ENCODE peak calls at places on chromosomes 4 and X, in ten cellular contexts. One of them, this sample, is unnamed.

GRCh38 chrX:18931972-18932371 is 51.9 kb downstream of the PHKA2 start:
- DNase-seq in sigmoid colon: no peak
- DNase-seq in activated B cell treated with CpG ODN at 0.5 μM for 24 hours: no peak
- DNase-seq in HL-60: peak; percentile 23
- DNase-seq in MM.1S: peak; percentile 8
- DNase-seq in tibial artery: no peak
- DNase-seq in HFFc6: no peak
- DNase-seq in AG10803: peak; percentile 14
- DNase-seq in suprapubic skin: no peak
- DNase-seq in CD8-positive, alpha-beta T cell: no peak
- DNase-seq in this sample: no peak

GRCh38 chr4:94995684-94996394 is 238.1 kb downstream of the BMPR1B start:
- DNase-seq in sigmoid colon: no peak
- DNase-seq in activated B cell treated with CpG ODN at 0.5 μM for 24 hours: no peak
- DNase-seq in HL-60: no peak
- DNase-seq in MM.1S: no peak
- DNase-seq in tibial artery: peak; percentile 65
- DNase-seq in HFFc6: no peak
- DNase-seq in AG10803: peak; percentile 50
- DNase-seq in suprapubic skin: no peak
- DNase-seq in CD8-positive, alpha-beta T cell: no peak
- DNase-seq in this sample: no peak

GRCh38 chr4:36414248-36414647 is 132.8 kb downstream of the DTHD1 start:
- DNase-seq in sigmoid colon: no peak
- DNase-seq in activated B cell treated with CpG ODN at 0.5 μM for 24 hours: no peak
- DNase-seq in HL-60: no peak
- DNase-seq in MM.1S: peak; percentile 35
- DNase-seq in tibial artery: no peak
- DNase-seq in HFFc6: no peak
- DNase-seq in AG10803: no peak
- DNase-seq in suprapubic skin: no peak
- DNase-seq in CD8-positive, alpha-beta T cell: no peak
- DNase-seq in this sample: peak; percentile 26

GRCh38 chr4:85762204-85762884 is 287.4 kb downstream of the ARHGAP24 start:
- DNase-seq in sigmoid colon: no peak
- DNase-seq in activated B cell treated with CpG ODN at 0.5 μM for 24 hours: no peak
- DNase-seq in HL-60: no peak
- DNase-seq in MM.1S: no peak
- DNase-seq in tibial artery: no peak
- DNase-seq in HFFc6: peak; percentile 82
- DNase-seq in AG10803: peak; percentile 91
- DNase-seq in suprapubic skin: no peak
- DNase-seq in CD8-positive, alpha-beta T cell: no peak
- DNase-seq in this sample: no peak

GRCh38 chr4:186781032-186781917 is 57.6 kb upstream of the FAT1 start:
- DNase-seq in sigmoid colon: no peak
- DNase-seq in activated B cell treated with CpG ODN at 0.5 μM for 24 hours: no peak
- DNase-seq in HL-60: no peak
- DNase-seq in MM.1S: no peak
- DNase-seq in tibial artery: no peak
- DNase-seq in HFFc6: peak; percentile 47
- DNase-seq in AG10803: peak; percentile 42
- DNase-seq in suprapubic skin: no peak
- DNase-seq in CD8-positive, alpha-beta T cell: no peak
- DNase-seq in this sample: no peak

GRCh38 chr4:37685211-37685725 is 908 bp downstream of the RELL1 start:
- DNase-seq in sigmoid colon: peak; percentile 76
- DNase-seq in activated B cell treated with CpG ODN at 0.5 μM for 24 hours: no peak
- DNase-seq in HL-60: peak; percentile 58
- DNase-seq in MM.1S: peak; percentile 51
- DNase-seq in tibial artery: no peak
- DNase-seq in HFFc6: peak; percentile 40
- DNase-seq in AG10803: peak; percentile 82
- DNase-seq in suprapubic skin: no peak
- DNase-seq in CD8-positive, alpha-beta T cell: no peak
- DNase-seq in this sample: no peak

GRCh38 chrX:49754238-49754857 is 58.6 kb upstream of the PAGE1 start:
- DNase-seq in sigmoid colon: peak; percentile 64
- DNase-seq in activated B cell treated with CpG ODN at 0.5 μM for 24 hours: no peak
- DNase-seq in HL-60: peak; percentile 41
- DNase-seq in MM.1S: peak; percentile 28
- DNase-seq in tibial artery: no peak
- DNase-seq in HFFc6: no peak
- DNase-seq in AG10803: peak; percentile 30
- DNase-seq in suprapubic skin: no peak
- DNase-seq in CD8-positive, alpha-beta T cell: peak; percentile 4
- DNase-seq in this sample: no peak

GRCh38 chr4:12724520-12724919 is 759.6 kb downstream of the RAB28 start:
- DNase-seq in sigmoid colon: no peak
- DNase-seq in activated B cell treated with CpG ODN at 0.5 μM for 24 hours: no peak
- DNase-seq in HL-60: no peak
- DNase-seq in MM.1S: peak; percentile 76
- DNase-seq in tibial artery: no peak
- DNase-seq in HFFc6: no peak
- DNase-seq in AG10803: no peak
- DNase-seq in suprapubic skin: no peak
- DNase-seq in CD8-positive, alpha-beta T cell: no peak
- DNase-seq in this sample: peak; percentile 7

GRCh38 chrX:39613508-39613921 is 484.2 kb downstream of the BCOR start:
- DNase-seq in sigmoid colon: no peak
- DNase-seq in activated B cell treated with CpG ODN at 0.5 μM for 24 hours: peak; percentile 14
- DNase-seq in HL-60: no peak
- DNase-seq in MM.1S: no peak
- DNase-seq in tibial artery: no peak
- DNase-seq in HFFc6: no peak
- DNase-seq in AG10803: no peak
- DNase-seq in suprapubic skin: no peak
- DNase-seq in CD8-positive, alpha-beta T cell: no peak
- DNase-seq in this sample: peak; percentile 40

GRCh38 chr4:83582289-83582756 is 46.4 kb downstream of the GPAT3 start:
- DNase-seq in sigmoid colon: peak; percentile 68
- DNase-seq in activated B cell treated with CpG ODN at 0.5 μM for 24 hours: peak; percentile 26
- DNase-seq in HL-60: no peak
- DNase-seq in MM.1S: no peak
- DNase-seq in tibial artery: no peak
- DNase-seq in HFFc6: no peak
- DNase-seq in AG10803: peak; percentile 72
- DNase-seq in suprapubic skin: no peak
- DNase-seq in CD8-positive, alpha-beta T cell: no peak
- DNase-seq in this sample: no peak

GRCh38 chr4:88054909-88055308 is 47.5 kb downstream of the PKD2 start:
- DNase-seq in sigmoid colon: no peak
- DNase-seq in activated B cell treated with CpG ODN at 0.5 μM for 24 hours: no peak
- DNase-seq in HL-60: peak; percentile 24
- DNase-seq in MM.1S: peak; percentile 73
- DNase-seq in tibial artery: no peak
- DNase-seq in HFFc6: peak; percentile 38
- DNase-seq in AG10803: peak; percentile 33
- DNase-seq in suprapubic skin: no peak
- DNase-seq in CD8-positive, alpha-beta T cell: no peak
- DNase-seq in this sample: peak; percentile 5

GRCh38 chr4:7970031-7970946 is 30.6 kb upstream of the AFAP1 start:
- DNase-seq in sigmoid colon: no peak
- DNase-seq in activated B cell treated with CpG ODN at 0.5 μM for 24 hours: no peak
- DNase-seq in HL-60: no peak
- DNase-seq in MM.1S: no peak
- DNase-seq in tibial artery: no peak
- DNase-seq in HFFc6: no peak
- DNase-seq in AG10803: peak; percentile 39
- DNase-seq in suprapubic skin: no peak
- DNase-seq in CD8-positive, alpha-beta T cell: no peak
- DNase-seq in this sample: peak; percentile 66

GRCh38 chr4:140726776-140727500 is 29.2 kb downstream of the TBC1D9 start:
- DNase-seq in sigmoid colon: no peak
- DNase-seq in activated B cell treated with CpG ODN at 0.5 μM for 24 hours: no peak
- DNase-seq in HL-60: no peak
- DNase-seq in MM.1S: no peak
- DNase-seq in tibial artery: no peak
- DNase-seq in HFFc6: no peak
- DNase-seq in AG10803: no peak
- DNase-seq in suprapubic skin: no peak
- DNase-seq in CD8-positive, alpha-beta T cell: no peak
- DNase-seq in this sample: no peak

GRCh38 chr4:185772391-185773093 is 39.5 kb downstream of the SORBS2 start:
- DNase-seq in sigmoid colon: no peak
- DNase-seq in activated B cell treated with CpG ODN at 0.5 μM for 24 hours: no peak
- DNase-seq in HL-60: no peak
- DNase-seq in MM.1S: peak; percentile 93
- DNase-seq in tibial artery: no peak
- DNase-seq in HFFc6: no peak
- DNase-seq in AG10803: no peak
- DNase-seq in suprapubic skin: no peak
- DNase-seq in CD8-positive, alpha-beta T cell: no peak
- DNase-seq in this sample: no peak

GRCh38 chrX:12894074-12894691 is 12.2 kb upstream of the TLR8 start:
- DNase-seq in sigmoid colon: no peak
- DNase-seq in activated B cell treated with CpG ODN at 0.5 μM for 24 hours: peak; percentile 21
- DNase-seq in HL-60: peak; percentile 29
- DNase-seq in MM.1S: peak; percentile 44
- DNase-seq in tibial artery: no peak
- DNase-seq in HFFc6: no peak
- DNase-seq in AG10803: peak; percentile 4
- DNase-seq in suprapubic skin: no peak
- DNase-seq in CD8-positive, alpha-beta T cell: peak; percentile 4
- DNase-seq in this sample: peak; percentile 57

GRCh38 chrX:130771230-130771629 is 131.8 kb downstream of the ENOX2 start:
- DNase-seq in sigmoid colon: no peak
- DNase-seq in activated B cell treated with CpG ODN at 0.5 μM for 24 hours: no peak
- DNase-seq in HL-60: no peak
- DNase-seq in MM.1S: no peak
- DNase-seq in tibial artery: no peak
- DNase-seq in HFFc6: peak; percentile 13
- DNase-seq in AG10803: no peak
- DNase-seq in suprapubic skin: no peak
- DNase-seq in CD8-positive, alpha-beta T cell: no peak
- DNase-seq in this sample: no peak

GRCh38 chr4:152278505-152279301 is 257.2 kb downstream of the FBXW7 start:
- DNase-seq in sigmoid colon: no peak
- DNase-seq in activated B cell treated with CpG ODN at 0.5 μM for 24 hours: no peak
- DNase-seq in HL-60: no peak
- DNase-seq in MM.1S: no peak
- DNase-seq in tibial artery: no peak
- DNase-seq in HFFc6: no peak
- DNase-seq in AG10803: no peak
- DNase-seq in suprapubic skin: no peak
- DNase-seq in CD8-positive, alpha-beta T cell: no peak
- DNase-seq in this sample: no peak

GRCh38 chr4:123559955-123560669 is 163.5 kb downstream of the SPRY1 start:
- DNase-seq in sigmoid colon: no peak
- DNase-seq in activated B cell treated with CpG ODN at 0.5 μM for 24 hours: no peak
- DNase-seq in HL-60: no peak
- DNase-seq in MM.1S: no peak
- DNase-seq in tibial artery: no peak
- DNase-seq in HFFc6: peak; percentile 16
- DNase-seq in AG10803: peak; percentile 29
- DNase-seq in suprapubic skin: no peak
- DNase-seq in CD8-positive, alpha-beta T cell: no peak
- DNase-seq in this sample: no peak

GRCh38 chr4:622071-622995 is 3.0 kb upstream of the PDE6B start:
- DNase-seq in sigmoid colon: no peak
- DNase-seq in activated B cell treated with CpG ODN at 0.5 μM for 24 hours: no peak
- DNase-seq in HL-60: no peak
- DNase-seq in MM.1S: no peak
- DNase-seq in tibial artery: peak; percentile 41
- DNase-seq in HFFc6: no peak
- DNase-seq in AG10803: no peak
- DNase-seq in suprapubic skin: peak; percentile 16
- DNase-seq in CD8-positive, alpha-beta T cell: no peak
- DNase-seq in this sample: no peak

DNA sequence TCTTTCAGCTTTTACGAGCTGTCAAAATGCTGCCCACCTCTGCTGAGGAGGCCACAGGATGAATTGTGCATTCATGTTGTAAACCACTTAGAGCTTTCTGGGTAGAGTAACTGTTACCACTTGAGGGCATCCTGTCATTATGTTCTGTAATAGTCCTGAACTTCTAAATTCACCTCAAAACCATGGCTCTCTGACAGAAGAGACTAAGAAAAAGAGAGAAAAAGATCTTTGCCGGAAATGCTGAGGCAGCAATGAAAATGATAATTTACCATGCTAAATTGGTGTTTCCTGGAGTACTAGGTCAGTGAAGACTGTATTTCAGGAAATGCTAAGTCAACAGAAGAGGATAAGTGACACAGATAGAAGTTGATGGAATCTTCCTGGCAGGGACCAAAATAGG is 942.3 kb upstream of the SLIT2 start:
- DNase-seq in sigmoid colon: no peak
- DNase-seq in activated B cell treated with CpG ODN at 0.5 μM for 24 hours: no peak
- DNase-seq in HL-60: no peak
- DNase-seq in MM.1S: peak; percentile 81
- DNase-seq in tibial artery: no peak
- DNase-seq in HFFc6: peak; percentile 68
- DNase-seq in AG10803: peak; percentile 76
- DNase-seq in suprapubic skin: no peak
- DNase-seq in CD8-positive, alpha-beta T cell: no peak
- DNase-seq in this sample: no peak
- TF ChIP-seq CTCF in sigmoid colon: no peak
- TF ChIP-seq CTCF in activated B cell treated with CpG ODN at 0.5 μM for 24 hours: no peak
- TF ChIP-seq CTCF in HL-60: no peak
- TF ChIP-seq CTCF in MM.1S: peak; percentile 55
- TF ChIP-seq CTCF in tibial artery: no peak
- TF ChIP-seq CTCF in HFFc6: peak; percentile 75
- TF ChIP-seq CTCF in AG10803: peak; percentile 72
- TF ChIP-seq CTCF in suprapubic skin: no peak
- TF ChIP-seq CTCF in CD8-positive, alpha-beta T cell: no peak
- TF ChIP-seq CTCF in this sample: no peak

GRCh38 chr4:183170894-183171293 is 71.8 kb downstream of the WWC2 start:
- DNase-seq in sigmoid colon: no peak
- DNase-seq in activated B cell treated with CpG ODN at 0.5 μM for 24 hours: no peak
- DNase-seq in HL-60: no peak
- DNase-seq in MM.1S: no peak
- DNase-seq in tibial artery: no peak
- DNase-seq in HFFc6: no peak
- DNase-seq in AG10803: no peak
- DNase-seq in suprapubic skin: no peak
- DNase-seq in CD8-positive, alpha-beta T cell: no peak
- DNase-seq in this sample: no peak
- TF ChIP-seq CTCF in sigmoid colon: no peak
- TF ChIP-seq CTCF in activated B cell treated with CpG ODN at 0.5 μM for 24 hours: no peak
- TF ChIP-seq CTCF in HL-60: no peak
- TF ChIP-seq CTCF in MM.1S: no peak
- TF ChIP-seq CTCF in tibial artery: no peak
- TF ChIP-seq CTCF in HFFc6: no peak
- TF ChIP-seq CTCF in AG10803: no peak
- TF ChIP-seq CTCF in suprapubic skin: no peak
- TF ChIP-seq CTCF in CD8-positive, alpha-beta T cell: no peak
- TF ChIP-seq CTCF in this sample: no peak

GRCh38 chrX:37060999-37061398 is 52.8 kb downstream of the FAM47C start:
- DNase-seq in sigmoid colon: no peak
- DNase-seq in activated B cell treated with CpG ODN at 0.5 μM for 24 hours: no peak
- DNase-seq in HL-60: peak; percentile 30
- DNase-seq in MM.1S: peak; percentile 37
- DNase-seq in tibial artery: no peak
- DNase-seq in HFFc6: peak; percentile 2
- DNase-seq in AG10803: peak; percentile 17
- DNase-seq in suprapubic skin: no peak
- DNase-seq in CD8-positive, alpha-beta T cell: no peak
- DNase-seq in this sample: peak; percentile 18
- TF ChIP-seq CTCF in sigmoid colon: peak; percentile 9
- TF ChIP-seq CTCF in activated B cell treated with CpG ODN at 0.5 μM for 24 hours: no peak
- TF ChIP-seq CTCF in HL-60: no peak
- TF ChIP-seq CTCF in MM.1S: peak; percentile 54
- TF ChIP-seq CTCF in tibial artery: peak; percentile 41
- TF ChIP-seq CTCF in HFFc6: peak; percentile 64
- TF ChIP-seq CTCF in AG10803: peak; percentile 55
- TF ChIP-seq CTCF in suprapubic skin: no peak
- TF ChIP-seq CTCF in CD8-positive, alpha-beta T cell: no peak
- TF ChIP-seq CTCF in this sample: peak; percentile 60

GRCh38 chr4:39166177-39166576 is 16.2 kb upstream of the WDR19 start:
- DNase-seq in sigmoid colon: no peak
- DNase-seq in activated B cell treated with CpG ODN at 0.5 μM for 24 hours: no peak
- DNase-seq in HL-60: no peak
- DNase-seq in MM.1S: no peak
- DNase-seq in tibial artery: no peak
- DNase-seq in HFFc6: no peak
- DNase-seq in AG10803: no peak
- DNase-seq in suprapubic skin: no peak
- DNase-seq in CD8-positive, alpha-beta T cell: no peak
- DNase-seq in this sample: no peak
- TF ChIP-seq CTCF in sigmoid colon: no peak
- TF ChIP-seq CTCF in activated B cell treated with CpG ODN at 0.5 μM for 24 hours: no peak
- TF ChIP-seq CTCF in HL-60: no peak
- TF ChIP-seq CTCF in MM.1S: no peak
- TF ChIP-seq CTCF in tibial artery: no peak
- TF ChIP-seq CTCF in HFFc6: no peak
- TF ChIP-seq CTCF in AG10803: no peak
- TF ChIP-seq CTCF in suprapubic skin: no peak
- TF ChIP-seq CTCF in CD8-positive, alpha-beta T cell: no peak
- TF ChIP-seq CTCF in this sample: no peak

This sample was measured in GM13977.